ENCODE peak calls at places on chromosomes 12 and 14, in six cellular contexts. K, A, J, C, B and P are unnamed samples.

GRCh38 chr12:82695531-82695930 is 8.8 kb downstream of the TMTC2 start:
- DNase-seq in J (no peak), B (no peak), C (no peak), A (no peak), K (no peak), P (no peak)

GRCh38 chr14:40122978-40123648 is 690.9 kb upstream of the FBXO33 start:
- DNase-seq in J (no peak), B (peak), A (no peak), C (no peak), K (no peak), P (no peak)

GRCh38 chr12:94244165-94245133 is 96.1 kb downstream of the PLXNC1 start:
- DNase-seq in A (no peak), B (no peak), J (peak), K (no peak), C (no peak), P (no peak)

GRCh38 chr14:99322731-99323599 is 51.0 kb upstream of the BCL11B start:
- DNase-seq in C (no peak), B (no peak), A (no peak), J (no peak), K (no peak), P (no peak)

GRCh38 chr14:34582117-34582680 is 42.7 kb upstream of the EAPP start:
- DNase-seq in C (no peak), K (no peak), A (no peak), B (no peak), J (no peak), P (no peak)

GRCh38 chr12:3533703-3534386 is 42.8 kb downstream of the PRMT8 start:
- DNase-seq in K (no peak), C (peak), J (no peak), B (no peak), A (no peak), P (no peak)

GRCh38 chr12:57604454-57605307 is at the start of gene DTX3:
- DNase-seq in J (peak), K (no peak), C (peak), B (no peak), A (no peak), P (peak)

GRCh38 chr12:65742481-65742971 is 81.8 kb upstream of the HMGA2 start:
- DNase-seq in C (no peak), K (no peak), J (no peak), B (no peak), A (no peak), P (no peak)

GRCh38 chr14:68042591-68043210 is 223.1 kb downstream of the RAD51B start:
- DNase-seq in A (no peak), B (no peak), K (no peak), C (no peak), J (no peak), P (no peak)

GRCh38 chr12:118302053-118302452 is 70.7 kb downstream of the TAOK3 start:
- DNase-seq in A (no peak), B (no peak), K (no peak), C (no peak), J (no peak), P (no peak)

GRCh38 chr12:52900166-52900895 is 4.5 kb downstream of the KRT8 start:
- DNase-seq in C (no peak), J (no peak), K (no peak), B (no peak), A (no peak), P (no peak)
- TF ChIP-seq POLR2A in C (no peak), J (no peak), K (no peak), B (no peak), A (no peak), P (no peak)

GRCh38 chr14:49620182-49621113 is at the start of the genes MGAT2 and RPL36AL:
- DNase-seq in B (peak), J (peak), A (peak), C (peak), K (peak), P (peak)

GRCh38 chr14:49623387-49623786 is 2.8 kb downstream of the MGAT2 start:
- DNase-seq in C (no peak), J (no peak), A (no peak), B (no peak), K (no peak), P (no peak)

GRCh38 chr14:49621114-49621881 is 699 bp downstream of the MGAT2 start:
- DNase-seq in K (no peak), C (no peak), B (no peak), A (no peak), J (no peak), P (peak)

GRCh38 chr14:49623941-49624806 is 3.6 kb downstream of the MGAT2 start:
- DNase-seq in J (no peak), K (no peak), B (no peak), C (no peak), A (no peak), P (no peak)

DNA sequence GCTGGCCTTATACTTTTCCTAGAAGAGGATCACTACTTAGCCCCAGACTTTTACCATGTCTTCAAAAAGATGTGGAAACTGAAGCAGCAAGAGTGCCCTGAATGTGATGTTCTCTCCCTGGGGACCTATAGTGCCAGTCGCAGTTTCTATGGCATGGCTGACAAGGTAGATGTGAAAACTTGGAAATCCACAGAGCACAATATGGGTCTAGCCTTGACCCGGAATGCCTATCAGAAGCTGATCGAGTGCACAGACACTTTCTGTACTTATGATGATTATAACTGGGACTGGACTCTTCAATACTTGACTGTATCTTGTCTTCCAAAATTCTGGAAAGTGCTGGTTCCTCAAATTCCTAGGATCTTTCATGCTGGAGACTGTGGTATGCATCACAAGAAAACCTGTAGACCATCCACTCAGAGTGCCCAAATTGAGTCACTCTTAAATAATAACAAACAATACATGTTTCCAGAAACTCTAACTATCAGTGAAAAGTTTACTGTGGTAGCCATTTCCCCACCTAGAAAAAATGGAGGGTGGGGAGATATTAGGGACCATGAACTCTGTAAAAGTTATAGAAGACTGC is 1.5 kb downstream of the MGAT2 start:
- DNase-seq in J (no peak), B (no peak), C (no peak), A (no peak), K (no peak), P (no peak)
- TF ChIP-seq TAF1 in J (no peak), B (no peak), C (no peak), A (no peak), K (no peak), P (no peak)

GRCh38 chr14:101558739-101559240 is 2.5 kb upstream of the DIO3 start:
- DNase-seq in A (no peak), C (no peak), J (no peak), B (no peak), K (no peak), P (no peak)

GRCh38 chr14:101561145-101561896 is at the start of gene DIO3:
- DNase-seq in J (no peak), K (no peak), B (no peak), A (no peak), C (peak), P (no peak)

GRCh38 chr14:101559250-101559623 is 2.1 kb upstream of the DIO3 start:
- DNase-seq in B (no peak), J (no peak), C (no peak), K (no peak), A (no peak), P (no peak)

GRCh38 chr14:101560534-101561113 is 671 bp upstream of the DIO3 start:
- DNase-seq in K (no peak), J (no peak), B (no peak), A (no peak), C (no peak), P (no peak)

DNA sequence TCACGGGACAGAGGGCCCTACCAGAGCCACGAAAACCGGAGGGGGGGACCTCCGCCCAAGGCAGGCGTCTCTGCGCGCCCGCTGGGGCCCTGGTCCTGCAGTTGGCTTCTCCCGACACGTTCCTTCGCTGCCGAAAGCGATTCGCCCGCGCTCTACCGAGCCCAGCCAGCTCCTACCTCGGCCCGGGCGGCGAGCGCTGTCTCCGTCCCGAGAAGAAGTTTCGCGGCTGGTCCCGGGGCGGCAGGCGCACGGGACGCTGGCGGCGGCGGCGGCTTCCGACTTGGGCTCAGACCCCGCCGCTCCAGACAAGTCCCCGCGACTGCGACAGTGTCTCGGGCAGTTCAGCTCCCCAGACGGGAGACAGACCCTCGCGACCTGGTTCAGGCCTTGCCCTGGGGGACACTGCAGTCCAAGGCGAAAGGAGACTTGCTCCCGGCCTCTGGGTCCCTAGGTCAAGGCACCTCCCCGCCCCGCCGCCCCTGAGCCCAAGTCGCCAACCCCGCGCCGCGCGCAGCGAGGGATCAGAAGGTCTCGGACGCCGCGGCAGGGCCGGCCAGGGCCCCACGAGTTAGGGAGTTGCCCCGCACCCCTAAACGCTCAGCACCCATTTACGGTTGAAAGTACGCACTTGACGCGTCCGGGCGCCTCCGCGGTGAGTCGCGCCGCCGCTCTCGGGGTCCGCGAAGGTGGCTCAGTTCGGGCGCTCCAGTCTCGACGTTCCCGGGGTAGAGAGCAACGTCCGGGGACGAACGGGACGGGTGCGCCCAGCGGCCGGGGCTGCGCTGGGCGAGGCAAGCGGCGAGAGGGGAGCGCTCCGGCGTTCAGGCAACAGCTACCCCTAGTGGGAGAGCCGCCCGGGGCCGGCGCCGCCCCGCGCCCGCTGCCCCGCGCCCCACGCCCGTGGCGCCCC is 1.4 kb upstream of the DIO3 start:
- DNase-seq in A (no peak), J (no peak), B (no peak), K (no peak), C (peak), P (no peak)
- TF ChIP-seq POLR2A in A (no peak), J (no peak), B (no peak), K (no peak), C (no peak), P (no peak)

GRCh38 chr14:25308244-25308643 is 258.3 kb upstream of the STXBP6 start:
- DNase-seq in K (peak), B (no peak), C (peak), A (no peak), J (no peak), P (no peak)
- TF ChIP-seq TAF1 in K (no peak), B (no peak), C (no peak), A (no peak), J (no peak), P (no peak)

GRCh38 chr12:133130038-133130807 is at the start of the genes ZNF10 and ZNF891:
- DNase-seq in B (peak), J (peak), K (peak), A (peak), C (peak), P (peak)
- TF ChIP-seq POLR2A in B (peak), J (peak), K (peak), A (peak), C (peak), P (peak)

DNA sequence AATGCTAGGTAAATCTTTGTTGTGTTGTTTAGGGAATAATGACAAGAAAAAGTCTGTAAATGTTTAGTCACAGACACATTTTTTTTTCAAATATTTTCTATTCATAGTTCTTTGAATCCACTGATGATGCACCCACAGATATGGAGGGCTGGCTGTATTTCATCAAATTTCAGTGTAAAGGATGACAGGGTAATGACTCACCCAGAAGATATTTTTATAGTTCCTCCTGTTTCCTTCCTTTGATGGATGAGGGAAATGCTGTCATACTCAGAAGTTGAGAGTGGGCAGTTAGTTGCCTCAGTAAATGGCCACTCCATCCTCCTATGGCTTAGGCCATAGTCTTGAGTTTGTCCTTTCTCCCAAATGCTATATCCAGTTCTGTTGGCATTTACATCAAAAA is 76.9 kb upstream of the REP15 start:
- DNase-seq in K (peak), J (no peak), C (no peak), B (no peak), A (no peak), P (no peak)
- TF ChIP-seq TAF1 in K (no peak), J (no peak), C (no peak), B (no peak), A (no peak), P (no peak)

DNA sequence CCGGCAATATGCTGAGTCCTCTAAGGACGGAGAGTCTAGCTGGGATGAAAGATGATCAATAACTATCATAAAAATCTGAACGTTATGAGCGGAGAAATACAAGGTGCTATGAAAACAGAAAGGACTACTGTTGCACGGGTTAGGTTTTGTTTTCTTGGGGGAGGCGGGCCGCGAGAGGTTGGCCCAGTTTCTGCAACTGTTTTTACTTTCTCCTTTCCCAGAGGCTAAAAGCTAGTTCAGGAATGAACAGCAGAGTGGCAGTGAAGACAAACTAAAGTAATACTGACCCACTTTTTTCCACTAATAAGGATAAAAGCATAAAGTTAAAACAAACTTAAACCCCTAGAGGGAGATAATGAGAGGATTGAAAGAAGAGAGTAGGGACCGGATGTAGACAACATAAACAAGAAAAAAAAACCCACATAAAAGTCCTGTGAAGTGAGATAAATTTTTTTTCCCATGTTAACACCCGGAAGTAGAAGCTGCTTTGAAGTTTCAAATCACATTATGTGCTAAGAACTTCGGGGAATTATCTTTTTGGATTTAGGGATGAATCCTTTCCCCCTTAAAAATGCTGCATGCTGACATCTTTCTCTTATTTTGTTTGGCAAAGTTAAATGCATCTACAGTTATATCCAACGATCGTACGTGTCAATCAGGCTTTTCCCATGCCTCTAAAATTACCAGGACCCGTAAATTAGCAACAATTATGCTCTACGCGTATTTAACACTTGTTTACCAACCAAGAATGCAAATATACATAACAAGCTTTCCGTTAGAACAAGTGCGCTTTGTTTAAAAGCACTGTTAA is 1.0 kb upstream of the CDK17 start:
- DNase-seq in B (peak), K (peak), A (peak), J (no peak), C (no peak), P (no peak)
- TF ChIP-seq POLR2A in B (no peak), K (no peak), A (no peak), J (no peak), C (no peak), P (no peak)

DNA sequence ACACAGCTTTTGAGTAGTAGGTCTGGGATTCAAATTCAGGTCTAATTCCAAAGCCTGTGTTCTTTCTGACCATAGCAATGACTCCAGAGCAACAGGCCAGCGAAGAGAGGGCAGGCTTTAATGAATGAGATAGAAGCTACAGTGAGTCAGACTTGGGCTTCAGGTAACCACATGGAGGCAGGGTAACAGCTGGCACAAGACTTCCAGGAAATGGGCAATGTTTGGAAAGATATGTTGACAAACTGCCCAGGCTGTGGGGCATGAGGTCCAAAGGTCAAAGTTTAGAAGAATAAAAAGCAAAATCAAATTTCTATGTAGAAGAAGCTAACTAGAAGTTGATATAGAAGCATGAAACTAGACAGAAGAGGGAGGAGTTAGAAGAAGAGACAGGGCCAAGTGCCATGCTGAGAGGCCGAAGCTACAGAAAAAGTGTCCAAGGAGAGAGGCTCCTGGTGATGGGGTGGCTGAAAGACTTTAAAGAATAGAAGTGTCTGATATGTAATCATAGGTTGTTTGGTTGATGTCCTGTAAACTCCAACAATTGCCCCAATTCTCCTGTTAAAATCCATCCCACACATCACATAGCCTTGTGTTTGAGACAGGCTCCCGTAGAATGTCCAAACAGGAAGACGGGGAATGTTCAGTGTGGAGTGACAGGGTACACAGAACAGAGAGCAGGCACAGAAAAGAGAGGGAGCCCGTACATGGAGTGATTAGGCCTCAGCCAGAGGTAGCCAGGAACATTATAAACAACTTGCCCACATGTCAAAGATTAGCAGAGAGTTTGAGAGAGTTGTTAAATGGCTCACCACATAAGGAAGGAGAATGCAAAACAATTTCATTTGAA is 384.7 kb downstream of the CCDC91 start:
- DNase-seq in K (no peak), C (no peak), A (no peak), J (no peak), B (no peak), P (no peak)
- TF ChIP-seq TAF1 in K (no peak), C (no peak), A (no peak), J (no peak), B (no peak), P (no peak)

DNA sequence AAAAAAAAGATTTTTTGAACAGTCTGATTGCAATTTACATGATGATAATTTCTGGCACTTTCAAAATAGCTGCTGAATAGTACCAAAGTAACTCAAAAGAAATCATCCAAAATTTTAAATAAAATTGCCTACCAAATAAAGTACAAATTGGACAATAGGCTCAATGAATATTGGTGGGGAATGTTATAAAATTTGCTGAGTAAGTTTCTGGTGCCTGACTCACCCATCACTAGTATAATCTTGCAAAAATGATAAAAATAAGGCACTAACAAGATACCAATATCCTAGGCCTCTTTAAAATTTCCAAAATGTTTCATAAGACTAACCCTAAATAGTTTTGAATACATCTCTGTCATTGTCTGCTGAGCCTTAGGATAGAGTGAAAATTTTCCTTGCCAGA is 145.3 kb upstream of the LRFN5 start:
- DNase-seq in A (no peak), C (no peak), K (no peak), J (no peak), B (no peak), P (no peak)
- TF ChIP-seq POLR2A in A (no peak), C (no peak), K (no peak), J (no peak), B (no peak), P (no peak)